ENCODE peak calls at places on chromosome 19, in nine cellular contexts. K is tibial nerve, X is NCI-H774, P is NCI-H2081, N is HL-60, H is germinal center, S is T-helper 2 cell, O is nucleus accumbens, T is LoVo. Z is an unnamed sample.

GRCh38 chr19:3556978-3557460 is 367 bp downstream of the MFSD12 start:
- DNase-seq in N (no peak), O (no peak), S (peak), K (no peak), X (no peak), H (peak), P (no peak), T (peak), Z (no peak)

GRCh38 chr19:43450545-43450997 is 14.8 kb downstream of the LYPD3 start:
- DNase-seq in N (no peak), S (no peak), H (no peak), K (no peak), P (no peak), T (no peak), X (no peak), O (no peak), Z (no peak)

GRCh38 chr19:50003810-50004419 is 21.3 kb downstream of the VRK3 start:
- DNase-seq in S (no peak), X (no peak), O (no peak), K (peak), P (no peak), T (peak), H (no peak), N (peak), Z (peak)

GRCh38 chr19:47619763-47620162 is 10.8 kb downstream of the BICRA start:
- DNase-seq in H (no peak), S (no peak), T (no peak), P (no peak), X (no peak), K (no peak), N (no peak), O (no peak), Z (no peak)

GRCh38 chr19:44955500-44956439 is 590 bp downstream of the CLPTM1 start:
- DNase-seq in H (no peak), X (no peak), O (no peak), S (no peak), K (no peak), P (no peak), N (no peak), T (no peak), Z (no peak)

GRCh38 chr19:3365447-3366103 is 808 bp upstream of the NFIC start:
- DNase-seq in X (peak), K (peak), P (no peak), N (peak), H (no peak), S (no peak), T (no peak), O (peak), Z (no peak)

GRCh38 chr19:12937243-12938053 is 961 bp upstream of the CALR start:
- DNase-seq in S (no peak), N (peak), O (no peak), P (no peak), X (peak), H (no peak), K (peak), T (no peak), Z (no peak)

GRCh38 chr19:46515879-46516350 is 20.2 kb upstream of the PNMA8B start:
- DNase-seq in K (no peak), H (peak), T (peak), X (no peak), P (no peak), N (no peak), O (no peak), S (no peak), Z (peak)

GRCh38 chr19:36097036-36097435 is 13.9 kb upstream of the OVOL3 start:
- DNase-seq in O (peak), X (no peak), K (no peak), T (no peak), N (no peak), P (no peak), S (no peak), H (no peak), Z (no peak)

GRCh38 chr19:38880882-38881609 is 3.0 kb upstream of the RINL start:
- DNase-seq in P (no peak), K (no peak), S (no peak), X (no peak), O (no peak), T (no peak), N (no peak), H (no peak), Z (no peak)

GRCh38 chr19:39407394-39407643 is 672 bp downstream of the ZFP36 start:
- DNase-seq in S (no peak), P (no peak), T (no peak), X (no peak), N (no peak), O (no peak), H (no peak), K (no peak), Z (no peak)

GRCh38 chr19:50209131-50209530 is 5.7 kb downstream of the MYH14 start:
- DNase-seq in K (no peak), T (no peak), O (no peak), S (no peak), H (no peak), P (no peak), X (no peak), N (no peak), Z (no peak)

GRCh38 chr19:40217027-40217810 is 965 bp downstream of the TTC9B start:
- DNase-seq in H (peak), K (no peak), N (no peak), S (no peak), T (peak), X (peak), P (peak), O (no peak), Z (no peak)

GRCh38 chr19:50570997-50571396 is 2.8 kb upstream of the LRRC4B start:
- DNase-seq in N (no peak), K (no peak), T (no peak), S (no peak), O (no peak), H (no peak), P (no peak), X (no peak), Z (no peak)

GRCh38 chr19:1172353-1173159 is 1.5 kb downstream of the SBNO2 start:
- DNase-seq in X (no peak), K (peak), P (no peak), H (no peak), S (no peak), T (peak), N (no peak), O (peak), Z (no peak)

GRCh38 chr19:41997121-41997850 is 3.3 kb upstream of the ATP1A3 start:
- DNase-seq in K (no peak), X (no peak), N (peak), O (no peak), S (peak), T (peak), H (peak), P (no peak), Z (peak)

GRCh38 chr19:46659151-46660007 is 1.6 kb downstream of the DACT3 start:
- DNase-seq in S (no peak), X (no peak), K (peak), T (no peak), N (peak), H (no peak), O (peak), P (no peak), Z (no peak)

GRCh38 chr19:50147462-50148423 is 15.3 kb downstream of the IZUMO2 start:
- DNase-seq in X (peak), T (peak), O (peak), N (peak), H (peak), P (peak), K (peak), S (peak), Z (peak)

GRCh38 chr19:13887039-13887438 is 10.1 kb downstream of the NANOS3 start:
- DNase-seq in K (no peak), S (peak), X (no peak), O (no peak), T (no peak), P (no peak), H (no peak), N (no peak), Z (no peak)

GRCh38 chr19:17402982-17403855 is 2.2 kb downstream of the BST2 start:
- DNase-seq in X (no peak), H (peak), T (no peak), S (no peak), N (no peak), P (no peak), K (no peak), O (no peak), Z (no peak)

GRCh38 chr19:33398361-33399060 is 25.0 kb downstream of the CEBPG start:
- DNase-seq in N (no peak), X (no peak), K (no peak), H (no peak), S (no peak), P (no peak), T (no peak), O (no peak), Z (no peak)

GRCh38 chr19:10766681-10767201 is 48.9 kb downstream of the DNM2 start:
- DNase-seq in H (no peak), T (no peak), O (peak), K (no peak), P (peak), X (no peak), S (no peak), N (no peak), Z (no peak)

GRCh38 chr19:18906605-18907519 is 10.9 kb upstream of the CERS1 start:
- DNase-seq in N (no peak), X (no peak), H (no peak), K (no peak), O (peak), S (no peak), P (no peak), T (no peak), Z (no peak)

GRCh38 chr19:16324384-16325160 is at the start of gene KLF2:
- DNase-seq in H (peak), K (peak), N (peak), T (peak), S (peak), X (peak), P (peak), O (peak), Z (peak)

GRCh38 chr19:18529782-18530181 is 7.9 kb upstream of the ELL start:
- DNase-seq in K (no peak), S (no peak), P (no peak), T (no peak), H (no peak), N (no peak), X (no peak), O (no peak), Z (no peak)

GRCh38 chr19:5121286-5122120 is 152.6 kb downstream of the KDM4B start:
- DNase-seq in H (no peak), K (no peak), P (no peak), N (no peak), T (no peak), O (no peak), X (no peak), S (no peak), Z (no peak)

Z was measured in kidney glomerular epithelial cell.